ENCODE peak calls at places on chromosomes 16 and 17, in eight cellular contexts. O is fibroblast of the aortic adventitia, M is cardiac fibroblast, H is fibroblast of lung, V is dorsolateral prefrontal cortex, K is epithelial cell of proximal tubule, Z is lung, W is tibial nerve. B is an unnamed sample.

GRCh38 chr17:66724581-66725341 is 110.2 kb upstream of the CACNG5 start:
- DNase-seq in O (peak), M (peak), H (peak), V (no peak), K (no peak), Z (no peak), W (no peak), B (peak)

GRCh38 chr17:19336938-19337711 is 25.4 kb downstream of the B9D1 start:
- DNase-seq in O (no peak), M (no peak), H (peak), V (peak), K (no peak), Z (no peak), W (no peak), B (peak)

GRCh38 chr17:47203984-47204721 is 5.0 kb upstream of the MYL4 start:
- DNase-seq in O (no peak), M (no peak), H (peak), V (no peak), K (no peak), Z (no peak), W (no peak), B (peak)

GRCh38 chr16:84617631-84618427 is at the start of gene COTL1:
- DNase-seq in O (peak), M (peak), H (peak), V (peak), K (peak), Z (peak), W (peak), B (peak)

GRCh38 chr17:2054740-2055493 is at the start of gene HIC1:
- DNase-seq in O (peak), M (peak), H (peak), V (peak), K (no peak), Z (peak), W (peak), B (peak)

GRCh38 chr16:71723537-71724319 is 773 bp downstream of the PHLPP2 start:
- DNase-seq in O (peak), M (peak), H (peak), V (peak), K (no peak), Z (peak), W (peak), B (peak)

GRCh38 chr17:28219771-28220170 is 99.2 kb upstream of the TMEM97 start:
- DNase-seq in O (no peak), M (no peak), H (no peak), V (no peak), K (no peak), Z (no peak), W (no peak), B (no peak)

GRCh38 chr17:82367724-82368524 is 3.6 kb upstream of the UTS2R start:
- DNase-seq in O (no peak), M (no peak), H (no peak), V (no peak), K (no peak), Z (no peak), W (no peak), B (peak)

GRCh38 chr17:44221862-44222111 is 2.3 kb upstream of the UBTF start:
- DNase-seq in O (no peak), M (no peak), H (no peak), V (no peak), K (no peak), Z (no peak), W (no peak), B (no peak)

GRCh38 chr17:78341559-78342437 is 18.1 kb downstream of the SOCS3 start:
- DNase-seq in O (peak), M (peak), H (peak), V (peak), K (no peak), Z (no peak), W (peak), B (peak)

GRCh38 chr16:55494994-55495421 is 13.9 kb upstream of the LPCAT2 start:
- DNase-seq in O (peak), M (peak), H (peak), V (no peak), K (no peak), Z (peak), W (no peak), B (peak)

GRCh38 chr17:31050948-31051347 is 43.8 kb upstream of the NF1 start:
- DNase-seq in O (no peak), M (no peak), H (no peak), V (no peak), K (no peak), Z (no peak), W (no peak), B (no peak)

GRCh38 chr17:31051517-31051916 is 43.3 kb upstream of the NF1 start:
- DNase-seq in O (peak), M (no peak), H (peak), V (no peak), K (no peak), Z (no peak), W (no peak), B (no peak)

GRCh38 chr17:31054761-31055160 is 40.0 kb upstream of the NF1 start:
- DNase-seq in O (no peak), M (no peak), H (no peak), V (no peak), K (no peak), Z (no peak), W (no peak), B (no peak)

GRCh38 chr17:31053076-31053475 is 41.7 kb upstream of the NF1 start:
- DNase-seq in O (no peak), M (no peak), H (no peak), V (no peak), K (no peak), Z (no peak), W (no peak), B (no peak)

GRCh38 chr17:31052187-31052889 is 42.4 kb upstream of the NF1 start:
- DNase-seq in O (peak), M (peak), H (peak), V (no peak), K (peak), Z (peak), W (no peak), B (peak)
- H3K4me3 ChIP-seq in O (peak), M (peak), H (no peak), V (no peak), K (no peak), Z (no peak), W (no peak), B (no peak)

GRCh38 chr17:55322451-55322985 is 57.8 kb downstream of the HLF start:
- DNase-seq in O (no peak), M (no peak), H (no peak), V (no peak), K (no peak), Z (no peak), W (no peak), B (peak)

GRCh38 chr17:55320594-55321506 is 56.1 kb downstream of the HLF start:
- DNase-seq in O (no peak), M (no peak), H (no peak), V (no peak), K (no peak), Z (no peak), W (no peak), B (peak)

GRCh38 chr17:55319933-55320593 is 55.3 kb downstream of the HLF start:
- DNase-seq in O (no peak), M (no peak), H (no peak), V (no peak), K (no peak), Z (no peak), W (no peak), B (no peak)

GRCh38 chr17:55323518-55324295 is 58.9 kb downstream of the HLF start:
- DNase-seq in O (no peak), M (no peak), H (no peak), V (no peak), K (no peak), Z (no peak), W (no peak), B (no peak)

GRCh38 chr17:55321507-55322064 is 56.8 kb downstream of the HLF start:
- DNase-seq in O (no peak), M (no peak), H (no peak), V (no peak), K (no peak), Z (no peak), W (no peak), B (no peak)
- TF ChIP-seq CTCF in O (no peak), M (no peak), H (no peak), V (no peak), K (no peak), Z (no peak), W (no peak), B (no peak)

GRCh38 chr16:30842971-30843370 is 50.9 kb downstream of the BCL7C start:
- DNase-seq in O (no peak), M (no peak), H (no peak), V (no peak), K (no peak), Z (no peak), W (no peak), B (no peak)

GRCh38 chr16:30843501-30843900 is 50.4 kb downstream of the BCL7C start:
- DNase-seq in O (no peak), M (no peak), H (no peak), V (no peak), K (no peak), Z (no peak), W (no peak), B (no peak)

GRCh38 chr16:30846649-30847402 is 47.1 kb downstream of the BCL7C start:
- DNase-seq in O (no peak), M (no peak), H (no peak), V (no peak), K (no peak), Z (no peak), W (no peak), B (no peak)

GRCh38 chr16:30844346-30844670 is 49.6 kb downstream of the BCL7C start:
- DNase-seq in O (no peak), M (no peak), H (no peak), V (no peak), K (no peak), Z (no peak), W (no peak), B (no peak)

DNA sequence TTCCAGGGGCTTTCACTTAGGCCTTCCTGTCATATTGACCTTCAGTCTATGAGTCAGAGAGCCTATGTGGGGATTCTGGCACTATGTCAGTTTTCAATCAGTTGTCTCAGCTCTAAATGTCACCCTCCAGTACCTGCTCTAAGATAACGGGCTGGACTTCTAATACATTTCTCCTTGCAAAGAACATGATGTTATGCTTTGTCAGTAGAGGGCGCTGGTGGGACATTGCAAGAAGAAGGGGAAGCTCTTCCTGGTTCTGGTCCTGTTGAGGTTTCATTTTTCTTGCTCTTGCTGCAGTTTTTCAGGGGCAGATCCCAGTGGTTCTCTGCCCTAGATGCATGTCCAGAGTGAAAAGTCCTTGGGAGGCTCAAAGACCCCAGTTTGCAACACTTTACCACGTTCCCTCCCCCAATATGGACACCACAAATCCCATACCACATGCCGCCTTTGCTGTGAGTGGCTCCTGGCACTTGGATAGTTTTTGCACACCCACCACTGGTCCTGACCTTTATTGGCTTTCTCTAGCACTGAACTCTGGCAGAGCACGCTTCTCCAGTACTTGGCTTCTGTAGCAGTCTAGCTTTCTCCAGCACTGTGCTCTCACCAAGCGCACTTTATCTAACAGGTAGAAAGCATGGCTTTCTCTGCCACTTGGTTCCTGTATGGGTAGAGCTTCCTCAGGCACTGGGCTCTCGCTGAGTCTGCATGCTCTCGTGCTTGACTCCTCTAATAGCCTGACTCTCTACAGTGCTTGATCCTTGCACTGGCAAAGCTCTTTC is 49.0 kb downstream of the BCL7C start:
- DNase-seq in O (peak), M (peak), H (peak), V (no peak), K (peak), Z (peak), W (peak), B (peak)
- H3K4me3 ChIP-seq in O (peak), M (peak), H (peak), V (no peak), K (peak), Z (no peak), W (peak), B (peak)

DNA sequence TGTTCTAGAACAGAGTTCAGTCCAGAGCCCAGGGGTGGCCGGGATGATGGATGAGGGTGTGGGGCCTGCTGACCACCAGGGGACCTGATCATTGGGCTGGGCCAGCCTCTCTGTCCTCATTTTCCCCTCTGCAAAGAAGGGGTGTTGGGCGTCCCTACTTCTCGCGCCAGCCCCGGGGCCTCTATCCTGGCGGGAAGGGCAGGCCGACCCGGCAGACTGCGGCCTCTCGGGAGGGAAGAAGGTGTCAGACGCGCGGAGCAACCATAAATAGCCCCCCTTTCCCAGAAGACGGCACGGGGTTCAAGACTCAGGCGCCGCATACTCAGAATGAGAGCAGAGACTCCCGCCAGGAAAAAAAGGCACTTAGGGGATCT is 1.9 kb upstream of the CACNA1G start:
- DNase-seq in O (no peak), M (no peak), H (no peak), V (no peak), K (no peak), Z (no peak), W (no peak), B (no peak)
- TF ChIP-seq CTCF in O (no peak), M (no peak), H (no peak), V (no peak), K (no peak), Z (no peak), W (no peak), B (no peak)

DNA sequence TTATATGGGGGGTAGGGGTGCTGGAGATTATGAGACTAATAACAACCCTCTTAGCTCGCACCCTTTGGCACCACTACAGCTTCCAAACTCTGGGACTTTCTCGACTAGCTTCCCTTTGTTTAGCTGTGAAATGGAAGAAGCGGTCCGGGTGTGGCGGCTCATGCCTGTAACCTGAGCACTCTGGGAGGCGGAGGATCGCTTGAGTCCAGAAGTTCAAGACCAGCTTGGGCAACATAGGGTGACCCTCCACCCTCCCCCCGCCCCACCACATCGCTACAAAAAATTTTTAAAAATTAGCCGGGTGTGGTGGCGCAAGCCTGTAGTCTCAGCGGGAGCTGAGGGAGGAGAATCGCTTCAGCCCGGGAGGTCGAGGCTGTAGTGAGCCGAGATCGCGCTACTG is 807 bp upstream of the CDH3 start:
- DNase-seq in O (no peak), M (no peak), H (no peak), V (no peak), K (no peak), Z (no peak), W (no peak), B (no peak)
- H3K4me3 ChIP-seq in O (no peak), M (no peak), H (no peak), V (peak), K (peak), Z (no peak), W (no peak), B (no peak)

GRCh38 chr16:67226804-67227566 is at the start of gene TMEM208:
- DNase-seq in O (peak), M (peak), H (peak), V (peak), K (peak), Z (peak), W (peak), B (peak)
- TF ChIP-seq CTCF in O (peak), M (no peak), H (no peak), V (peak), K (peak), Z (peak), W (no peak), B (peak)

GRCh38 chr17:49577978-49578893 is 2.6 kb downstream of the NXPH3 start:
- DNase-seq in O (no peak), M (no peak), H (no peak), V (no peak), K (no peak), Z (no peak), W (no peak), B (no peak)

GRCh38 chr17:49577651-49577935 is 1.9 kb downstream of the NXPH3 start:
- DNase-seq in O (no peak), M (no peak), H (no peak), V (no peak), K (no peak), Z (no peak), W (no peak), B (no peak)

GRCh38 chr17:49575524-49576120 is at the start of gene NXPH3:
- DNase-seq in O (peak), M (peak), H (peak), V (peak), K (no peak), Z (peak), W (no peak), B (peak)

GRCh38 chr17:49576121-49576905 is 642 bp downstream of the NXPH3 start:
- DNase-seq in O (peak), M (peak), H (peak), V (no peak), K (no peak), Z (no peak), W (no peak), B (peak)

DNA sequence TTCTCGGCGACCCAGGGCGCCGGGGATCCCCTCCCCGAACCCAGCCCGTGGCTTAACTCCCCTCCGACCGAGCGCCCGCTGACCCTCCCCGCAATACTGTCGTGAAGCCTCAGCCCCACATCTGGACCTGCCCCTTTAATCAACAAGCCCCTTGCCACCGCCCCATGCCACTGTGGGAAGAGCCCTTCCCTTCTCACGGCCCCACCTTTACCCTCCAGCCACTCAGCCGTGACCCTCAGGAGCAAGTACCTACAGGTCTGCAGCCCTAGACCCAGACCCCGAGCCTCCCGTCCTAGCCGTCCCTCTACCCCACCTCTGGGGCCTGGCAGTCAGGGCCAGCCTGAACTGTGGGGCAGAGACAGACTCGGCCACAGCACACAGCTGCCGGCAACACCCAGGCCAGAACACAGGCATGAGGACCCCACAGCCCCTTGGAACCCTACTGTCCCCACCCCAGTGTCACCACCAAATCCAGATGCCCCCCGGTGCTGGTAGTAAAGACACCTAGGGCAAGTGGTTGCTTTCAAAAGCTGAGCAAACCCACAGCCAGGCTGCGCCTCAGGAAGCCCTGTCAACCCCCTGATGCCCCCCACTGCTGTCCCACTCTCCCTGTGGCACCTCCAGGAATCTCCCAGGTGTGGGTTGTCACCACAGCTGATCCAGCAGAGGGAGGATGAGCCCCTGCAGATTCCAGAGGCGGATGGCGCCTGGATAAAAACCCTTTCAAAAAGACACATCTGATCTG is 1.4 kb downstream of the NXPH3 start:
- DNase-seq in O (no peak), M (no peak), H (no peak), V (no peak), K (no peak), Z (no peak), W (no peak), B (no peak)
- H3K4me3 ChIP-seq in O (peak), M (peak), H (peak), V (peak), K (peak), Z (peak), W (peak), B (peak)

GRCh38 chr17:69761767-69762321 is 313.2 kb upstream of the KCNJ16 start:
- DNase-seq in O (peak), M (peak), H (peak), V (no peak), K (peak), Z (no peak), W (no peak), B (peak)
- TF ChIP-seq CTCF in O (no peak), M (no peak), H (no peak), V (no peak), K (no peak), Z (no peak), W (no peak), B (no peak)

DNA sequence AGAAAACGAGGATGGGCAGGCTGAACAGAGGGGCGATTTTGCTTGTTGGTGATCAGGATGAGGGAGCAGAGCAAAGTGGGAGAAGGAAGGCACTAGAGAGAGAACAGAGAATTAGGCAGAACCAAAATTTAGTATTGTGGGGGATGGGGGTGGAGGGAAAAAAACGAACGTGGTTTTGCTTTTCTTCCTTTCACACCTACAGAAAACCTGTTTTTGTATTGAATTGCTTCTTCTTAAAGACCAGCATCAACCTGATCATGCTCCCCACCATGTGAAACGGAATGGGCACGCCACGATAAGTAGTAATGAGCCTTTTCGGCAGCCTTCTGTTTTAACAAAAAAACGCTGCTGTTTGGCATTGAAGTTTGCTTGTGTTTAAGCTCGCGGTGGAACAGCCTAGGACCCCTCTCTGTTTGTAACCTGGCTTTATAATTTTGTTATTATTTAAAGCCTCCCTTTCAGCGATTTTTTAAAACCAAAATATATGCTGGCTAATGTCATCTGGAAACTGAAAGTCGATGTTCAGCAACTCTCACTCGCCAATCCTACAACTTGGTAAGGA is 36.8 kb downstream of the ERCC4 start:
- DNase-seq in O (no peak), M (no peak), H (no peak), V (no peak), K (no peak), Z (no peak), W (no peak), B (no peak)
- H3K4me3 ChIP-seq in O (peak), M (peak), H (peak), V (peak), K (no peak), Z (no peak), W (peak), B (peak)

GRCh38 chr17:57138956-57139576 is 54.0 kb downstream of the AKAP1 start:
- DNase-seq in O (no peak), M (no peak), H (peak), V (no peak), K (no peak), Z (no peak), W (no peak), B (peak)
- TF ChIP-seq CTCF in O (no peak), M (no peak), H (no peak), V (no peak), K (no peak), Z (no peak), W (no peak), B (no peak)

B was measured in fibroblast of villous mesenchyme.